ENCODE peak calls at places on chromosomes 3 and 15, in four cellular contexts. D is body of pancreas, H is GM12878, U is A549. O is an unnamed sample.

GRCh38 chr3:40827942-40828688 is 303.4 kb downstream of the ZNF621 start:
- ATAC-seq in U (no peak), D (no peak), H (no peak), O (peak)

GRCh38 chr3:188043891-188044290 is 110.1 kb upstream of the LPP start:
- ATAC-seq in H (no peak), D (no peak), U (no peak), O (no peak)

GRCh38 chr15:35136552-35136951 is 51.5 kb upstream of the NANOGP8 start:
- ATAC-seq in D (no peak), H (peak), U (no peak), O (no peak)

GRCh38 chr3:131322946-131323505 is 58.5 kb upstream of the NUDT16 start:
- ATAC-seq in U (no peak), H (no peak), D (no peak), O (no peak)

GRCh38 chr15:48644498-48644826 is 1.0 kb downstream of the FBN1 start:
- ATAC-seq in H (peak), D (no peak), U (no peak), O (peak)

GRCh38 chr3:46932455-46933225 is 43.9 kb downstream of the CCDC12 start:
- ATAC-seq in D (no peak), U (no peak), H (peak), O (no peak)

GRCh38 chr15:61530769-61531168 is 301.7 kb upstream of the RORA start:
- ATAC-seq in D (no peak), U (no peak), H (no peak), O (no peak)

GRCh38 chr3:179452166-179452544 is 885 bp upstream of the GNB4 start:
- ATAC-seq in H (no peak), U (no peak), D (no peak), O (no peak)

GRCh38 chr15:99749386-99749785 is 16.1 kb upstream of the LYSMD4 start:
- ATAC-seq in D (no peak), U (no peak), H (no peak), O (no peak)

GRCh38 chr3:184683234-184683633 is 28.6 kb downstream of the MAGEF1 start:
- ATAC-seq in U (no peak), D (no peak), H (no peak), O (no peak)

GRCh38 chr3:166900866-166901577 is 479.1 kb downstream of the ZBBX start:
- ATAC-seq in D (no peak), U (no peak), H (no peak), O (no peak)

GRCh38 chr3:10692039-10692438 is 124.0 kb upstream of the SLC6A11 start:
- ATAC-seq in U (no peak), H (no peak), D (no peak), O (no peak)

GRCh38 chr3:126376464-126376863 is 18.2 kb upstream of the CFAP100 start:
- ATAC-seq in H (no peak), D (no peak), U (no peak), O (no peak)

GRCh38 chr15:26766262-26766661 is 6.6 kb downstream of the GABRB3 start:
- ATAC-seq in H (no peak), U (no peak), D (no peak), O (no peak)

GRCh38 chr3:17412950-17413530 is 329.4 kb downstream of the TBC1D5 start:
- ATAC-seq in H (peak), U (peak), D (peak), O (no peak)

GRCh38 chr3:24494616-24495333 is at the start of gene THRB:
- ATAC-seq in D (peak), U (peak), H (peak), O (peak)
- TF ChIP-seq POLR2A in D (peak), U (no peak), H (no peak), O (peak)

DNA sequence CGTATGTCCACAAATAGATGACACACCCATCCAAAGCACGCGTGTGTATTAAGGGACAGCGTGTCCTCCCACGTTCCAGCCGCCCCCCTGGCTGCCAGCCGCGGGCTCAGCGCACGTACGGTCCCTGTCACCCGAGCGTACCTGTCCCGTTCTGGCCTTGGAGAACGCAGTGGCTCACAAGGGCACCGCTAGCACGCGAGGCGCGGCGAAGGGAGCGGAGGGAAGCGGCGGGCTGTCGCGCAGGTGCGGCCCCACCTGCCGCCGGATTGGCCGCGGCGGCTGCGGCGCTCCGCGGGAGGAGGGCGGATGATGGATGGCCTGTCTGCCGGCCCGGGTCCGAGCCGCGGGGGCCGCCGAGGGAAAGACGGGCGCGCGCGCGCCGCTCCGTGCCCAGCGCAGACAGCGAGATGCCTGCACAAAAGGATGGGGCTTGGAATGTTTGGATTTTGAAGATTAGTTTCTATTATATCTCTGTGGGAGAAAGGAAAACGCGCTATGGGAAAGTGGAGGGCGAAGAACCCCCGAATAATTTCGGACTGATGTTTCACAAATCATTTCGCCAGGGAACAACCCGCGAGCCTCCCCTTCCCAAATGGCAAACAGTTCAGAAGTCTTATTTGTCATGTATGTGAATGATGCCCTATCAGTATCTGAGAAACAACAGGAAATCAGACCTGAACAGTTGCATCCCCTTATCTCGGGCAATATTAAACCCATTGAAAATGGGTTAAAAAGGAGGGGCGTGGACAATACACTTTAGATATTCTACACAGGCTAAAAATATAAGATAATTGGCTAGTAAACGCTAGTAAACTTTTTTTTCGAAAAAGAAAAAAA is 1003.6 kb upstream of the NR2F2 start:
- ATAC-seq in H (no peak), U (peak), D (no peak), O (peak)
- TF ChIP-seq POLR2A in H (no peak), U (no peak), D (no peak), O (no peak)

GRCh38 chr3:36679384-36680200 is 84.8 kb downstream of the DCLK3 start:
- ATAC-seq in U (peak), D (no peak), H (peak), O (no peak)
- TF ChIP-seq POLR2A in U (no peak), D (no peak), H (no peak), O (no peak)

DNA sequence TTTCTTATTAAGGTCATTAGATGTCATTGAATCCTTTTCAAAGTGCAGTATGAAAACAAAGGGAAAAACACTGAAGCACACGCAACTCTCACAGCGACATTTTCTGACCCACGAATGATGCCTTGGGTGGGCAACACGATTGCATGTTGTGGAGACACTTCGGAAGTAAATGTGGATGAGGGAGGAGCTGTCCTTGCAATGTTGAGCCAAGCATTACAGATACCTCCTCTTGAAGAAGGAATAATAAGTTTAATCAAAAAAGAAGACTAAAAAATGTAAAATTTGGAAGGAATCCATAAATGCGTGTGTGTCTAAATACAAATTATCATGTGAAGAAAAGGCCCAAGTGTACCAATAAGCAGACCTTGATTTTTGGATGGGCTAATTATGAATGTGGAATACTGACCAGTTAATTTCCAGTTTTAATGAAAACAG is 16.9 kb downstream of the THBS1 start:
- ATAC-seq in H (no peak), D (no peak), U (no peak), O (no peak)
- TF ChIP-seq POLR2A in H (no peak), D (no peak), U (no peak), O (peak)

GRCh38 chr15:43487271-43487895 is 5.6 kb downstream of the TP53BP1 start:
- ATAC-seq in U (no peak), D (no peak), H (no peak), O (no peak)

GRCh38 chr15:43488790-43489585 is 4.0 kb downstream of the TP53BP1 start:
- ATAC-seq in U (no peak), H (no peak), D (no peak), O (no peak)

GRCh38 chr15:43493687-43494472 is 924 bp upstream of the TP53BP1 start:
- ATAC-seq in D (no peak), U (no peak), H (no peak), O (no peak)

GRCh38 chr15:43492266-43492665 is 690 bp downstream of the TP53BP1 start:
- ATAC-seq in H (no peak), D (no peak), U (no peak), O (no peak)

GRCh38 chr15:43492673-43493601 is at the start of gene TP53BP1:
- ATAC-seq in D (peak), U (peak), H (peak), O (peak)
- TF ChIP-seq POLR2A in D (peak), U (peak), H (peak), O (no peak)

GRCh38 chr3:26090589-26090988 is 300.7 kb downstream of the OXSM start:
- ATAC-seq in D (no peak), U (no peak), H (no peak), O (no peak)

GRCh38 chr3:26087751-26088150 is 297.9 kb downstream of the OXSM start:
- ATAC-seq in H (no peak), D (no peak), U (no peak), O (no peak)

GRCh38 chr3:26089249-26089648 is 299.4 kb downstream of the OXSM start:
- ATAC-seq in U (no peak), H (no peak), D (no peak), O (no peak)

GRCh38 chr3:26091096-26091495 is 301.2 kb downstream of the OXSM start:
- ATAC-seq in U (no peak), H (no peak), D (no peak), O (no peak)
- TF ChIP-seq POLR2A in U (no peak), H (no peak), D (no peak), O (no peak)

GRCh38 chr3:56682458-56683121 is 475 bp downstream of the TASOR start:
- ATAC-seq in H (peak), U (peak), D (peak), O (peak)
- TF ChIP-seq POLR2A in H (peak), U (peak), D (peak), O (peak)